ENCODE peak calls at places on chromosome 11, in ten cellular contexts. D is tibial nerve, F is left ventricle myocardium inferior, J is tibial artery, I is transverse colon, Z is fibroblast of lung, H is mammary epithelial cell, X is body of pancreas, V is cardiac muscle cell, T is testis. K is an unnamed sample.

GRCh38 chr11:82045748-82046457 is 687.8 kb downstream of the FAM181B start:
- DNase-seq in I (no peak), F (no peak), Z (peak; percentile 3), D (no peak), J (no peak), H (no peak), X (no peak), V (no peak), T (no peak), K (no peak)

GRCh38 chr11:2694995-2695939 is 4.5 kb downstream of the KCNQ1OT1 start:
- DNase-seq in F (peak; percentile 2), T (no peak), D (peak; percentile 2), H (no peak), J (peak; percentile 8), X (no peak), Z (no peak), V (no peak), I (no peak), K (no peak)

GRCh38 chr11:66317766-66318575 is 1.1 kb upstream of the CD248 start:
- DNase-seq in T (peak; percentile 68), I (peak; percentile 47), F (peak; percentile 60), D (peak; percentile 57), H (peak; percentile 48), J (peak; percentile 65), Z (peak; percentile 48), X (peak; percentile 31), V (no peak), K (no peak)

GRCh38 chr11:1780700-1781592 is 17.2 kb upstream of the CTSD start:
- DNase-seq in J (no peak), T (no peak), Z (no peak), H (no peak), I (no peak), F (no peak), X (no peak), D (no peak), V (no peak), K (no peak)

GRCh38 chr11:35347921-35348331 is 71.4 kb downstream of the SLC1A2 start:
- DNase-seq in D (no peak), H (peak; percentile 51), F (no peak), J (peak; percentile 33), V (no peak), I (no peak), T (no peak), Z (peak; percentile 45), X (no peak), K (no peak)

GRCh38 chr11:68043029-68043348 is 4.2 kb downstream of the TCIRG1 start:
- DNase-seq in H (no peak), T (no peak), X (no peak), I (no peak), Z (no peak), J (no peak), F (no peak), V (no peak), D (no peak), K (no peak)

GRCh38 chr11:70367071-70367470 is 31.3 kb upstream of the CTTN start:
- DNase-seq in I (no peak), J (no peak), T (no peak), D (no peak), H (no peak), X (no peak), F (no peak), V (no peak), Z (peak; percentile 65), K (no peak)

GRCh38 chr11:33116535-33116934 is 44.7 kb downstream of the CSTF3 start:
- DNase-seq in D (no peak), V (no peak), H (peak; percentile 84), F (no peak), J (no peak), T (no peak), I (no peak), X (no peak), Z (peak; percentile 41), K (no peak)

GRCh38 chr11:122115520-122116343 is at the start of gene BLID:
- DNase-seq in H (no peak), F (peak; percentile 30), T (peak; percentile 81), V (peak; percentile 64), J (peak; percentile 38), X (peak; percentile 26), I (peak; percentile 19), D (peak; percentile 42), Z (peak; percentile 55), K (peak; percentile 36)

GRCh38 chr11:85941380-85941973 is 86.3 kb downstream of the CCDC83 start:
- DNase-seq in V (peak; percentile 72), Z (peak; percentile 58), D (peak; percentile 27), X (peak; percentile 53), H (peak; percentile 46), J (peak; percentile 63), T (peak; percentile 76), I (peak; percentile 39), F (no peak), K (peak; percentile 57)

GRCh38 chr11:41498726-41499125 is 39.3 kb upstream of the LRRC4C start:
- DNase-seq in Z (peak; percentile 25), J (no peak), X (no peak), V (peak; percentile 4), F (no peak), T (no peak), H (no peak), D (no peak), I (no peak), K (no peak)
- TF ChIP-seq CTCF in Z (no peak), J (no peak), X (no peak), V (peak; percentile 31), F (peak; percentile 13), T (no peak), H (peak; percentile 46), D (peak; percentile 22), I (peak; percentile 22), K (peak; percentile 44)

GRCh38 chr11:117204283-117205080 is 5.3 kb downstream of the TAGLN start:
- DNase-seq in X (no peak), V (no peak), H (no peak), F (no peak), D (no peak), J (no peak), I (no peak), T (no peak), Z (no peak), K (no peak)
- H3K4me3 ChIP-seq in X (no peak overlapping the region), V (no peak overlapping the region), H (no peak overlapping the region), F (no peak overlapping the region), D (peak overlapping the region; percentile 60), J (peak overlapping the region; percentile 96), I (no peak overlapping the region), T (no peak overlapping the region), Z (no peak overlapping the region), K (no peak overlapping the region)

DNA sequence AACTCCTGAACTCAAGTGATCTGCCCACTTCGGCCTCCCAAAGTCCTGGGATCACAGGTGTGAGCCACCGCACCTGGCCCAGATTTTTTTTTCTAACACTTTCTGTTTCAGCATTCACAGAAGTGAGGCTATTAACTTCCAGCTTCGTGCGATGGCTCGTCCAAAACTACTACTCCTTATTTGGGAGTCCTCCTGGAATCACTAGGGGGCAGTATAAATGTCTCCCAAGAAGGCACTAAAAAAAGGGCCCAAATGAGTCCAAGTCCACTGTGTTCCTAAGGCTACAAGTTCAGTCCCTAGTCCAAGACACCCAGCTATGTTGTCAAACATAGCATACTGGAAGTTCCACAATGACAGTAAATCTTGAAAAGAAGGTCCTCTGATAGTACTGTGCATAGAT is 63.2 kb upstream of the BIRC3 start:
- DNase-seq in J (no peak), V (no peak), Z (no peak), I (no peak), F (no peak), D (no peak), T (no peak), H (no peak), X (no peak), K (no peak)
- H3K27ac ChIP-seq in J (no peak overlapping the region), V (no peak overlapping the region), Z (no peak overlapping the region), I (no peak overlapping the region), F (no peak overlapping the region), D (no peak overlapping the region), T (no peak overlapping the region), H (no peak overlapping the region), X (no peak overlapping the region), K (no peak overlapping the region)

DNA sequence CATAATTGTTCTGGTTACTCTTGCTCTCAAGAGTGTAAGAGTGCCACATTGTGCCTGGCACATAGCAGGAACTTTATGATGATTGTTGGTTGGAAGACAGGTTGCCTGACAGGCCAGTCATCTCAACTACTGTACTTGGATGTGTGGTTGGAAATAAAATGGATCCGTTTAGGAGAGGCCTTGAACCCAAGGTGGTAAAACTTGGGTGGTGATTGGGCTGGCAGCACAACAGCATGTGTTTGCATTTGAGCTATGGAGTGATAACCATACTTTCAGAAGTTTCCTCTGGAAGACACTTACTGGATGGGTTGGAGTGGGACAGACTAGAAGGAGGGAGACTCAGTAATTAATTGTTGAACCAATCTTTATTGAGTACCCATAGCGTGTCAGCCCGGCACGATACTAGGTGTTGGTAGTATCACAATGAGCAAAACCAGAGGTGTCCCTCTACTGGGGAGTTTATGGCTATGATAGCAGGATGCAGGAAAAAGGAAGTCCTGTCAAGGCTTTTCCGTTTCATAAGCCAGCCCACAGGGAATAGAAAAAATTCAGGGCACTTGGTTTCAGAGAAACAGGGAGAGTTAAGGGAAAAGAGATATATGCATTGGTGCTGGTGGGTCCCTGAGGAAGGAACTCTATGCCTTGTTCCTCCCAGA is 3.1 kb upstream of the TMEM109 start:
- DNase-seq in X (no peak), I (no peak), H (no peak), J (no peak), D (no peak), V (no peak), F (no peak), Z (no peak), T (no peak), K (no peak)
- TF ChIP-seq CTCF in X (no peak), I (no peak), H (no peak), J (no peak), D (no peak), V (no peak), F (peak; percentile 42), Z (no peak), T (no peak), K (no peak)

GRCh38 chr11:501683-502287 is 5.3 kb downstream of the RNH1 start:
- DNase-seq in D (no peak), T (no peak), Z (no peak), V (no peak), H (no peak), I (no peak), F (no peak), X (no peak), J (no peak), K (no peak)

GRCh38 chr11:504994-505344 is 2.1 kb downstream of the RNH1 start:
- DNase-seq in T (no peak), X (no peak), H (no peak), J (no peak), D (no peak), Z (no peak), V (no peak), F (no peak), I (no peak), K (no peak)

GRCh38 chr11:504053-504993 is 2.7 kb downstream of the RNH1 start:
- DNase-seq in J (peak; percentile 65), T (peak; percentile 49), D (no peak), V (no peak), Z (peak; percentile 52), F (peak; percentile 53), I (peak; percentile 38), X (peak; percentile 15), H (no peak), K (no peak)

GRCh38 chr11:502288-503178 is 4.5 kb downstream of the RNH1 start:
- DNase-seq in H (no peak), J (no peak), X (no peak), F (no peak), T (no peak), I (no peak), D (no peak), Z (no peak), V (no peak), K (no peak)

GRCh38 chr11:503179-503981 is 3.7 kb downstream of the RNH1 start:
- DNase-seq in J (peak; percentile 76), Z (peak; percentile 18), H (no peak), D (no peak), F (peak; percentile 59), V (no peak), I (peak; percentile 54), T (no peak), X (no peak), K (peak; percentile 90)
- H3K4me3 ChIP-seq in J (peak overlapping the region; percentile 57), Z (peak overlapping the region; percentile 96), H (peak overlapping the region; percentile 43), D (peak overlapping the region; percentile 75), F (peak overlapping the region; percentile 86), V (no peak overlapping the region), I (no peak overlapping the region), T (peak overlapping the region; percentile 64), X (no peak overlapping the region), K (peak overlapping the region; percentile 54)